ENCODE peak calls at places on chromosomes 7 and 10, in nine cellular contexts. One of them, this sample, is unnamed.

GRCh38 chr7:150399861-150400778 is 21.0 kb downstream of the ZNF775 start:
- DNase-seq in psoas muscle: no peak
- DNase-seq in choroid plexus epithelial cell: no peak
- DNase-seq in IMR-90: peak
- DNase-seq in OCI-LY7: no peak
- DNase-seq in A549: no peak
- DNase-seq in colonic mucosa: no peak
- DNase-seq in cardiac muscle cell: peak
- DNase-seq in hepatocyte: peak
- DNase-seq in this sample: peak

GRCh38 chr7:33982425-33982786 is 77.1 kb downstream of the BMPER start:
- DNase-seq in psoas muscle: no peak
- DNase-seq in choroid plexus epithelial cell: peak
- DNase-seq in IMR-90: peak
- DNase-seq in OCI-LY7: no peak
- DNase-seq in A549: no peak
- DNase-seq in colonic mucosa: no peak
- DNase-seq in cardiac muscle cell: peak
- DNase-seq in hepatocyte: no peak
- DNase-seq in this sample: peak

GRCh38 chr7:82373890-82374289 is 69.7 kb downstream of the CACNA2D1 start:
- DNase-seq in psoas muscle: no peak
- DNase-seq in choroid plexus epithelial cell: no peak
- DNase-seq in IMR-90: no peak
- DNase-seq in OCI-LY7: no peak
- DNase-seq in A549: no peak
- DNase-seq in colonic mucosa: no peak
- DNase-seq in cardiac muscle cell: no peak
- DNase-seq in hepatocyte: no peak
- DNase-seq in this sample: no peak

GRCh38 chr10:30151581-30152389 is 92.4 kb upstream of the JCAD start:
- DNase-seq in psoas muscle: no peak
- DNase-seq in choroid plexus epithelial cell: peak
- DNase-seq in IMR-90: peak
- DNase-seq in OCI-LY7: no peak
- DNase-seq in A549: no peak
- DNase-seq in colonic mucosa: no peak
- DNase-seq in cardiac muscle cell: peak
- DNase-seq in hepatocyte: peak
- DNase-seq in this sample: peak

GRCh38 chr7:116901143-116901542 is 38.8 kb downstream of the CAPZA2 start:
- DNase-seq in psoas muscle: no peak
- DNase-seq in choroid plexus epithelial cell: no peak
- DNase-seq in IMR-90: no peak
- DNase-seq in OCI-LY7: no peak
- DNase-seq in A549: no peak
- DNase-seq in colonic mucosa: no peak
- DNase-seq in cardiac muscle cell: no peak
- DNase-seq in hepatocyte: no peak
- DNase-seq in this sample: no peak

GRCh38 chr10:29908977-29909376 is 150.4 kb downstream of the JCAD start:
- DNase-seq in psoas muscle: no peak
- DNase-seq in choroid plexus epithelial cell: peak
- DNase-seq in IMR-90: no peak
- DNase-seq in OCI-LY7: no peak
- DNase-seq in A549: no peak
- DNase-seq in colonic mucosa: no peak
- DNase-seq in cardiac muscle cell: no peak
- DNase-seq in hepatocyte: peak
- DNase-seq in this sample: no peak

GRCh38 chr7:18499407-18500197 is 4.1 kb downstream of the HDAC9 start:
- DNase-seq in psoas muscle: peak
- DNase-seq in choroid plexus epithelial cell: no peak
- DNase-seq in IMR-90: no peak
- DNase-seq in OCI-LY7: peak
- DNase-seq in A549: no peak
- DNase-seq in colonic mucosa: no peak
- DNase-seq in cardiac muscle cell: no peak
- DNase-seq in hepatocyte: peak
- DNase-seq in this sample: peak

GRCh38 chr10:68101066-68101465 is 8.2 kb upstream of the MYPN start:
- DNase-seq in psoas muscle: no peak
- DNase-seq in choroid plexus epithelial cell: no peak
- DNase-seq in IMR-90: no peak
- DNase-seq in OCI-LY7: no peak
- DNase-seq in A549: no peak
- DNase-seq in colonic mucosa: no peak
- DNase-seq in cardiac muscle cell: no peak
- DNase-seq in hepatocyte: no peak
- DNase-seq in this sample: no peak

GRCh38 chr10:69335613-69336012 is 57.3 kb downstream of the HK1 start:
- DNase-seq in psoas muscle: no peak
- DNase-seq in choroid plexus epithelial cell: no peak
- DNase-seq in IMR-90: no peak
- DNase-seq in OCI-LY7: no peak
- DNase-seq in A549: no peak
- DNase-seq in colonic mucosa: no peak
- DNase-seq in cardiac muscle cell: no peak
- DNase-seq in hepatocyte: no peak
- DNase-seq in this sample: no peak

GRCh38 chr10:22816298-22816653 is 101.9 kb upstream of the PIP4K2A start:
- DNase-seq in psoas muscle: no peak
- DNase-seq in choroid plexus epithelial cell: peak
- DNase-seq in IMR-90: peak
- DNase-seq in OCI-LY7: no peak
- DNase-seq in A549: peak
- DNase-seq in colonic mucosa: no peak
- DNase-seq in cardiac muscle cell: peak
- DNase-seq in hepatocyte: peak
- DNase-seq in this sample: peak

GRCh38 chr10:89327803-89328441 is at the start of gene IFIT3:
- DNase-seq in psoas muscle: peak
- DNase-seq in choroid plexus epithelial cell: peak
- DNase-seq in IMR-90: peak
- DNase-seq in OCI-LY7: no peak
- DNase-seq in A549: peak
- DNase-seq in colonic mucosa: peak
- DNase-seq in cardiac muscle cell: peak
- DNase-seq in hepatocyte: peak
- DNase-seq in this sample: peak

GRCh38 chr10:91210435-91210834 is 10.0 kb upstream of the PCGF5 start:
- DNase-seq in psoas muscle: no peak
- DNase-seq in choroid plexus epithelial cell: no peak
- DNase-seq in IMR-90: no peak
- DNase-seq in OCI-LY7: peak
- DNase-seq in A549: no peak
- DNase-seq in colonic mucosa: peak
- DNase-seq in cardiac muscle cell: no peak
- DNase-seq in hepatocyte: peak
- DNase-seq in this sample: no peak

GRCh38 chr10:67812007-67812406 is 26.0 kb downstream of the DNAJC12 start:
- DNase-seq in psoas muscle: no peak
- DNase-seq in choroid plexus epithelial cell: no peak
- DNase-seq in IMR-90: no peak
- DNase-seq in OCI-LY7: no peak
- DNase-seq in A549: no peak
- DNase-seq in colonic mucosa: peak
- DNase-seq in cardiac muscle cell: no peak
- DNase-seq in hepatocyte: no peak
- DNase-seq in this sample: no peak

GRCh38 chr7:28530175-28531142 is 118.1 kb downstream of the CREB5 start:
- DNase-seq in psoas muscle: no peak
- DNase-seq in choroid plexus epithelial cell: peak
- DNase-seq in IMR-90: peak
- DNase-seq in OCI-LY7: no peak
- DNase-seq in A549: no peak
- DNase-seq in colonic mucosa: no peak
- DNase-seq in cardiac muscle cell: no peak
- DNase-seq in hepatocyte: no peak
- DNase-seq in this sample: no peak

DNA sequence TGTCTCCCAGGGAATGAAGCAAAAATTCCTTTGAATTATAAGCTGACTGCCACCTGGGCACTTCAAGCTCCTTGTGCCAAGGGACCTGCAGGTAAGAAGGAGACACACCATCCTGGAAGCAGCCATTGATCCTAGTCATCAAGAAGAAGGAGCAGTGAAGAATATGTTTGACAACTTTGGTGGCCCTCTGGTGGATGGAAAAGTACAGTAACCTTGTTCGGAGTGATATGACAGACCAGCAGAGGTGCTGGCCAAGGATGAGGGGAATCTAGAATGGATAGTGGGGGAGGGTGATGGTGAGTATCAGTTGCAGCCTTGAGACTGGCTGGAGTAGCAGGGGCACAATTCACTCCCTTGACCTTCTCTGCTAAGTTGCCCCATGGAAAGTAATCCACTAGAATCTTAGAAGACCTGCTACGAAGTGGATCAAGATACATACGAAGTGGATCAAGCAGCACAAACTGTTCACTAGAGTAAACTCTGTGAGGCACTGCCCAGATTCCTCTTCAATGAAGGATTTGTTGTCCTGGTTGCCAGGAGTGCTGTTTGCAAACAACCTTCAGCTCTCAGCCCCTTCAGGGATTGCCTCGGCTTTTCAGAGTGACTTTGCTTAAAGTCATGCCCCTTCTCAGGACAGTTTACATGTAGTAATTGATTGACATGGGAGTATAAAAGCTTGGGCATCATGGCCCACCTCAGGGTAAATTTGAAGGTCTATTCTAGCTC is 44.8 kb upstream of the ORC5 start:
- DNase-seq in psoas muscle: no peak
- DNase-seq in choroid plexus epithelial cell: peak
- DNase-seq in IMR-90: no peak
- DNase-seq in OCI-LY7: no peak
- DNase-seq in A549: peak
- DNase-seq in colonic mucosa: no peak
- DNase-seq in cardiac muscle cell: no peak
- DNase-seq in hepatocyte: no peak
- DNase-seq in this sample: no peak
- TF ChIP-seq CTCF in psoas muscle: no peak
- TF ChIP-seq CTCF in choroid plexus epithelial cell: peak
- TF ChIP-seq CTCF in IMR-90: no peak
- TF ChIP-seq CTCF in OCI-LY7: peak
- TF ChIP-seq CTCF in A549: peak
- TF ChIP-seq CTCF in colonic mucosa: no peak
- TF ChIP-seq CTCF in cardiac muscle cell: peak
- TF ChIP-seq CTCF in hepatocyte: peak
- TF ChIP-seq CTCF in this sample: peak

DNA sequence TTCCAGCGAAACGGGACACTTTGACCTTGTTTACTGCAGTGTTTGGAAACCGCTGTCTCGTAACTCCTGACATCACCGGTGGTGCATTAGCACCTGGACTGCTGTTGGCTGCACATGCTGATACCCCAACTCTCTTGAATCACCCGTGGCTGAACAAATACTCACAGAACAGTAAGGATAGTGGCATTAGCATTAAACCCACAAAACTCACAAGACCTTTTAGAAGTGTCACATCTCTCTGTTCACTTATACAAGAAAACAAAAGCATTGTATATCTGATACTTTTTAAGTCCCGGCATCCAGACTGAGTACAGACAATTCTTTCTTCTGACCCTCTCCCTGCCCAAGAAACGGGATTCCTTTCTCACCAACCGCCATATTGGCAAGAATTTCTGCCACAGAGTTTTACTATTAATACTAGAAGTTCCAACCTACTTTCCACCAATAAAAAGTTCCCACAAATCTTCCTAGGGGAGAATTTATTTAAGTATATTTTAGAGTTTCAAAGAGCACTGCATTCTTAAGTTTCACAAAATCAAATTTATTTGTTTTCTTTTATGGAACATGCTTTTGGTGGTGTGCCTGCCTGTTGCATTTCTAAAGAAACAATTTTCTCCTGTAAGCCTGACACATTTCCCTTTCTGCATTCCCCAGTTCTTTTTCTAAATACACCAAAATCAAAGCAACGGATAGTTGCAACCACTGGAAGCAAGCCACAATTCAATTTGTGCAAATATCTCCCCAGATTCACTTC is 208.4 kb upstream of the KLF14 start:
- DNase-seq in psoas muscle: peak
- DNase-seq in choroid plexus epithelial cell: peak
- DNase-seq in IMR-90: peak
- DNase-seq in OCI-LY7: peak
- DNase-seq in A549: peak
- DNase-seq in colonic mucosa: peak
- DNase-seq in cardiac muscle cell: peak
- DNase-seq in hepatocyte: no peak
- DNase-seq in this sample: peak
- H3K4me3 ChIP-seq in psoas muscle: peak
- H3K4me3 ChIP-seq in choroid plexus epithelial cell: peak
- H3K4me3 ChIP-seq in IMR-90: peak
- H3K4me3 ChIP-seq in OCI-LY7: peak
- H3K4me3 ChIP-seq in A549: peak
- H3K4me3 ChIP-seq in colonic mucosa: peak
- H3K4me3 ChIP-seq in cardiac muscle cell: no peak
- H3K4me3 ChIP-seq in hepatocyte: no peak
- H3K4me3 ChIP-seq in this sample: peak

DNA sequence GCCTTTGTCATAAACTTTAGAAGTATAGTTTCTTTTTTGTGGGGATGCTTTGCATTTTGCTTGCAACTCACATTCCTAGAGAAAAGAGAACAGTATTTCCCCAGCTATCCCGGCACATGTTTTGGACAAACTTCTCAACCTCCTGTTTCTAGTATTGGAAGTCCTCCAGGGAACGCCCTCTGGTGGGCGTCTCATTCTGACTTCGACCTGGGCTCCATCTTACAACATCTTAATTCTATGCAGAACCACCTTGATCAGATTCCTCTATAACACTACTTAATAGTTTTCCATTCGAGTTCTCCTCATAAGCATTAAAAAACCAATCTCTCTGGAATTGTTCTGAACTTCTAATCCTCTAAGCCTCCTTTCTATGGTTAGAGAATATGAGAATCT is 139.5 kb upstream of the FZD8 start:
- DNase-seq in psoas muscle: no peak
- DNase-seq in choroid plexus epithelial cell: peak
- DNase-seq in IMR-90: no peak
- DNase-seq in OCI-LY7: peak
- DNase-seq in A549: no peak
- DNase-seq in colonic mucosa: no peak
- DNase-seq in cardiac muscle cell: peak
- DNase-seq in hepatocyte: peak
- DNase-seq in this sample: peak
- TF ChIP-seq CTCF in psoas muscle: no peak
- TF ChIP-seq CTCF in choroid plexus epithelial cell: peak
- TF ChIP-seq CTCF in IMR-90: peak
- TF ChIP-seq CTCF in OCI-LY7: peak
- TF ChIP-seq CTCF in A549: no peak
- TF ChIP-seq CTCF in colonic mucosa: peak
- TF ChIP-seq CTCF in cardiac muscle cell: peak
- TF ChIP-seq CTCF in hepatocyte: peak
- TF ChIP-seq CTCF in this sample: peak

DNA sequence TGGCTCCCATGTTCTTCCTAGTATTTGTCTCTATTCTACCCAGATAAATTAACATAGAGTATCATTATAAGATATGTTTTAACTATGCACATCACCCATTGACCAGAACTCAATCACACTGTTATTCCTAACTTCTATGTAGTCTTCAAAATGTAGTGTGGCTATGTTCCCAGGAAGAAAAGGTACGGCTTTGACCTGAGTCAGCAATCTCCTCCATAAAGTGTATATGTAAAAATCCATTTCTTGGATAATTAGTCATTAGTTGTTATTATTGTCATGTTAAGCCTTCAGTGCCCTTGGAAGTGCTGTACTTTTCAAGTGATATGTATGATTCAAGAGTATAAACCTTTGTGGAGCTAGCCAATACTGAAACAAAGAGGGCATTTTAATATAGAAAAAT is 444.0 kb upstream of the ZWINT start:
- DNase-seq in psoas muscle: no peak
- DNase-seq in choroid plexus epithelial cell: no peak
- DNase-seq in IMR-90: no peak
- DNase-seq in OCI-LY7: no peak
- DNase-seq in A549: no peak
- DNase-seq in colonic mucosa: no peak
- DNase-seq in cardiac muscle cell: no peak
- DNase-seq in hepatocyte: no peak
- DNase-seq in this sample: no peak
- H3K4me3 ChIP-seq in psoas muscle: no peak
- H3K4me3 ChIP-seq in choroid plexus epithelial cell: no peak
- H3K4me3 ChIP-seq in IMR-90: no peak
- H3K4me3 ChIP-seq in OCI-LY7: no peak
- H3K4me3 ChIP-seq in A549: no peak
- H3K4me3 ChIP-seq in colonic mucosa: no peak
- H3K4me3 ChIP-seq in cardiac muscle cell: no peak
- H3K4me3 ChIP-seq in hepatocyte: no peak
- H3K4me3 ChIP-seq in this sample: no peak

This sample was measured in bronchial epithelial cell.